ENCODE peak calls at places on chromosome 5, in seven cellular contexts. L, Y, F, Z, K, J and M are unnamed samples.

GRCh38 chr5:427415-428087 is 15.4 kb upstream of the EXOC3 start:
- DNase-seq in Z (peak), F (peak), J (no peak), Y (no peak), L (no peak), K (peak), M (no peak)

GRCh38 chr5:83636141-83636540 is 84.5 kb downstream of the HAPLN1 start:
- DNase-seq in Z (no peak), J (no peak), K (no peak), Y (no peak), L (no peak), F (no peak), M (no peak)

GRCh38 chr5:42547146-42547545 is 123.9 kb downstream of the GHR start:
- DNase-seq in L (no peak), Z (no peak), J (no peak), K (no peak), F (no peak), Y (no peak), M (no peak)

GRCh38 chr5:130213607-130214006 is 309.3 kb downstream of the CHSY3 start:
- DNase-seq in Z (no peak), J (no peak), Y (no peak), K (no peak), F (no peak), L (no peak), M (no peak)

GRCh38 chr5:98372351-98372750 is 401.1 kb upstream of the RGMB start:
- DNase-seq in L (no peak), Z (no peak), J (no peak), F (no peak), Y (no peak), K (no peak), M (no peak)

GRCh38 chr5:30505014-30505886 is 688.2 kb upstream of the CDH6 start:
- DNase-seq in L (no peak), K (no peak), J (peak), F (no peak), Z (no peak), Y (no peak), M (no peak)

GRCh38 chr5:113250341-113250953 is 184.3 kb downstream of the TSSK1B start:
- DNase-seq in J (no peak), K (no peak), F (peak), Y (no peak), L (no peak), Z (peak), M (peak)

GRCh38 chr5:1375871-1376850 is 31.3 kb upstream of the CLPTM1L start:
- DNase-seq in K (no peak), J (no peak), F (no peak), Z (no peak), Y (no peak), L (no peak), M (no peak)

GRCh38 chr5:172658869-172659513 is 17.9 kb downstream of the NEURL1B start:
- DNase-seq in J (no peak), F (peak), L (no peak), Z (peak), K (no peak), Y (no peak), M (no peak)

GRCh38 chr5:133865113-133865512 is 103.3 kb downstream of the C5orf15 start:
- DNase-seq in F (no peak), Z (peak), K (no peak), Y (no peak), L (no peak), J (no peak), M (no peak)

GRCh38 chr5:178476531-178476930 is 113.7 kb downstream of the COL23A1 start:
- DNase-seq in L (no peak), K (no peak), F (no peak), J (no peak), Z (no peak), Y (no peak), M (no peak)

GRCh38 chr5:178801021-178801420 is 58.7 kb upstream of the ZNF354B start:
- DNase-seq in Y (no peak), J (no peak), L (no peak), K (no peak), F (no peak), Z (no peak), M (no peak)

GRCh38 chr5:138032028-138032571 is 779 bp downstream of the FAM13B start:
- DNase-seq in K (peak), F (peak), Y (peak), J (no peak), L (peak), Z (peak), M (peak)

GRCh38 chr5:150175536-150175935 is 9.0 kb downstream of the CDX1 start:
- DNase-seq in Z (no peak), Y (peak), F (no peak), J (peak), L (no peak), K (no peak), M (no peak)

GRCh38 chr5:43649256-43649655 is 46.3 kb downstream of the NNT start:
- DNase-seq in F (no peak), Y (no peak), K (no peak), L (no peak), J (no peak), Z (no peak), M (no peak)

GRCh38 chr5:131252824-131253171 is 11.1 kb upstream of the CDC42SE2 start:
- DNase-seq in F (peak), Y (no peak), Z (peak), L (no peak), K (no peak), J (no peak), M (no peak)

GRCh38 chr5:54009357-54009756 is 301.0 kb downstream of the ARL15 start:
- DNase-seq in F (no peak), K (no peak), Z (no peak), Y (no peak), J (peak), L (no peak), M (no peak)

GRCh38 chr5:154071799-154072781 is 33.3 kb downstream of the MFAP3 start:
- DNase-seq in K (no peak), J (peak), Z (peak), F (peak), Y (peak), L (peak), M (peak)

GRCh38 chr5:143635888-143636287 is 176.1 kb upstream of the HMHB1 start:
- DNase-seq in F (no peak), J (no peak), K (no peak), Z (no peak), Y (no peak), L (no peak), M (no peak)

GRCh38 chr5:3490962-3491477 is 104.6 kb upstream of the IRX1 start:
- DNase-seq in L (no peak), J (peak), Y (no peak), Z (no peak), F (no peak), K (no peak), M (no peak)

GRCh38 chr5:142841511-142842255 is 71.5 kb downstream of the ARHGAP26 start:
- DNase-seq in L (no peak), F (no peak), K (no peak), J (no peak), Z (peak), Y (no peak), M (peak)

GRCh38 chr5:175814676-175815075 is 56.7 kb upstream of the CPLX2 start:
- DNase-seq in Z (no peak), F (no peak), Y (peak), J (no peak), L (no peak), K (no peak), M (no peak)

GRCh38 chr5:143052967-143053682 is 282.9 kb downstream of the ARHGAP26 start:
- DNase-seq in J (no peak), Y (no peak), L (no peak), F (no peak), Z (no peak), K (no peak), M (no peak)

GRCh38 chr5:156841737-156842136 is 8.4 kb upstream of the PPP1R2B start:
- DNase-seq in F (no peak), Z (no peak), L (no peak), Y (no peak), K (no peak), J (no peak), M (no peak)

GRCh38 chr5:147576646-147577535 is 67.0 kb upstream of the DPYSL3 start:
- DNase-seq in K (no peak), J (no peak), L (peak), Z (peak), Y (peak), F (peak), M (peak)

GRCh38 chr5:34959323-34959722 is 30.0 kb downstream of the DNAJC21 start:
- DNase-seq in F (no peak), Z (no peak), Y (no peak), L (no peak), K (no peak), J (no peak), M (no peak)

GRCh38 chr5:150304481-150305081 is 1.9 kb upstream of the ARSI start:
- DNase-seq in Z (no peak), K (no peak), J (no peak), F (no peak), L (no peak), Y (no peak), M (no peak)

GRCh38 chr5:121156565-121156964 is 692.5 kb downstream of the PRR16 start:
- DNase-seq in K (no peak), Y (no peak), L (no peak), Z (no peak), J (no peak), F (no peak), M (no peak)

GRCh38 chr5:160129841-160130240 is 10.6 kb upstream of the PWWP2A start:
- DNase-seq in Y (no peak), Z (no peak), L (no peak), J (no peak), K (no peak), F (no peak), M (no peak)

GRCh38 chr5:68543212-68543611 is 327.7 kb downstream of the PIK3R1 start:
- DNase-seq in L (no peak), J (no peak), K (no peak), Z (no peak), Y (no peak), F (no peak), M (no peak)

GRCh38 chr5:14063691-14064090 is 79.5 kb upstream of the TRIO start:
- DNase-seq in Y (no peak), Z (no peak), K (no peak), L (no peak), F (no peak), J (no peak), M (no peak)

GRCh38 chr5:9034671-9035070 is 511.2 kb downstream of the SEMA5A start:
- DNase-seq in F (no peak), J (no peak), L (no peak), Y (no peak), K (no peak), Z (no peak), M (no peak)

GRCh38 chr5:14644623-14645237 is 19.8 kb upstream of the OTULIN start:
- DNase-seq in Y (no peak), F (no peak), J (no peak), K (no peak), Z (no peak), L (no peak), M (no peak)

GRCh38 chr5:95843733-95844223 is 21.3 kb upstream of the GLRX start:
- DNase-seq in Y (no peak), L (no peak), K (no peak), J (no peak), Z (no peak), F (peak), M (peak)

GRCh38 chr5:94994465-94994996 is 290.4 kb downstream of the MCTP1 start:
- DNase-seq in J (no peak), K (no peak), Y (no peak), F (peak), Z (no peak), L (no peak), M (no peak)

GRCh38 chr5:128674837-128675446 is 136.9 kb upstream of the FBN2 start:
- DNase-seq in F (peak), Y (peak), J (peak), L (no peak), Z (no peak), K (no peak), M (no peak)

GRCh38 chr5:14062178-14062577 is 81.0 kb upstream of the TRIO start:
- DNase-seq in L (no peak), J (no peak), F (no peak), Z (no peak), K (no peak), Y (no peak), M (no peak)

GRCh38 chr5:88707216-88707965 is 175.6 kb downstream of the MEF2C start:
- DNase-seq in F (no peak), J (no peak), Y (no peak), L (no peak), K (no peak), Z (no peak), M (no peak)

GRCh38 chr5:53893626-53894025 is 333.2 kb downstream of the NDUFS4 start:
- DNase-seq in F (no peak), L (no peak), Z (no peak), J (no peak), K (no peak), Y (no peak), M (no peak)

GRCh38 chr5:67493676-67494075 is 297.1 kb upstream of the CD180 start:
- DNase-seq in Y (no peak), Z (no peak), F (peak), J (peak), K (no peak), L (no peak), M (no peak)

GRCh38 chr5:78610163-78610583 is 38.4 kb downstream of the LHFPL2 start:
- DNase-seq in Z (peak), F (no peak), L (no peak), K (no peak), J (no peak), Y (no peak), M (no peak)
- TF ChIP-seq CTCF in Z (no peak), F (no peak), L (no peak), K (no peak), J (no peak), Y (no peak), M (no peak)

GRCh38 chr5:38465045-38465444 is 91.4 kb downstream of the LIFR start:
- DNase-seq in K (no peak), L (peak), Z (no peak), J (no peak), Y (no peak), F (no peak), M (no peak)

GRCh38 chr5:38462972-38463633 is 93.3 kb downstream of the LIFR start:
- DNase-seq in J (no peak), F (no peak), L (peak), K (no peak), Z (no peak), Y (no peak), M (no peak)

GRCh38 chr5:38466444-38467189 is 89.8 kb downstream of the LIFR start:
- DNase-seq in F (peak), J (no peak), L (peak), Z (peak), Y (no peak), K (peak), M (peak)

GRCh38 chr5:38465702-38466443 is 90.6 kb downstream of the LIFR start:
- DNase-seq in J (no peak), L (peak), K (no peak), Z (no peak), Y (no peak), F (no peak), M (no peak)

DNA sequence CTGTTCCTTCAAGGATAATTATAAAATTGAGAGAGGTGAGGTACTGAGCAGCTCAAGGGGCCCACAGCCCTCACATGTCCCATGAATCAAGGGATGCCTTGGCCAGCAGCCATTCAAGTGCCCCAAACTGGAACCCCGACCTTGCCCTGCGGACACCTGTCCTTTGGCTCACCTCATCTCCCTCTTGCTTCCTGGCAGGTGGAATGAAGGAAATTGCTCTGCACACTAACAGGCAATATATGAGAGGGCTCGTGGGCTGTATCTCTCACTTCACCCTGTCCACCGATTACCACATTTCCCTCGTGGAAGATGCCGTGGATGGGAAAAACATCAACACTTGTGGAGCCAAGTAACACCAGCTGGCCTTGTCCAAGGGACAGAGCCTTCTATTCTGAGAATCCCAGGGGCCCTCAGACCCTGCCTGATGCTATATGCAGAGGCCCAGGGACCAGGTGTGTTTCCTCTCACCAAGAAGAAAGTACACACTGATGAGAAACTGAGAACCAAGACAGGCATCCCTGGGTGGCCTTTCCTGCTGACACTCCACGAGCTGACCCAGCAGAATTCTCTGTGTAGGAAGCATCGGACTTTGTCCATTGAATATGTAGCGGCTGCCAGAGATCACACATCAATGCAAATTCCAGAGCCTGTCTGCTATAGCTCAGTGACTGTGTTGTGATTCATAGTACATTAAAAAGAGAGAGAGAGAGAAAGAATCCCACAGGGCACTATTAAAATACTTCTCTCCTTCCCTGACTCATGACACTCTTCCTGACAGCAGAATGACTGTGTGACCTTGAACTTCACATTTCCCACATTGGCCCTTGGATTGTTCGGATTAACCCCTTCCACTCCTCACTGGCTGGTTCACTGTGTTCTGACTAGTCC is 92.6 kb downstream of the LIFR start:
- DNase-seq in Y (peak), Z (peak), J (peak), K (no peak), F (no peak), L (peak), M (no peak)
- TF ChIP-seq EP300 in Y (peak), Z (no peak), J (no peak), K (no peak), F (no peak), L (no peak), M (no peak)

GRCh38 chr5:174610968-174611367 is 113.4 kb upstream of the MSX2 start:
- DNase-seq in J (no peak), L (no peak), Y (no peak), K (no peak), F (peak), Z (no peak), M (peak)

GRCh38 chr5:174607205-174607604 is 117.2 kb upstream of the MSX2 start:
- DNase-seq in F (no peak), K (no peak), Y (no peak), L (no peak), Z (no peak), J (no peak), M (no peak)

GRCh38 chr5:174609116-174609515 is 115.3 kb upstream of the MSX2 start:
- DNase-seq in F (peak), J (no peak), Y (no peak), Z (no peak), K (peak), L (no peak), M (no peak)

GRCh38 chr5:174606646-174607045 is 117.7 kb upstream of the MSX2 start:
- DNase-seq in J (no peak), L (no peak), Y (no peak), K (no peak), F (no peak), Z (no peak), M (no peak)

DNA sequence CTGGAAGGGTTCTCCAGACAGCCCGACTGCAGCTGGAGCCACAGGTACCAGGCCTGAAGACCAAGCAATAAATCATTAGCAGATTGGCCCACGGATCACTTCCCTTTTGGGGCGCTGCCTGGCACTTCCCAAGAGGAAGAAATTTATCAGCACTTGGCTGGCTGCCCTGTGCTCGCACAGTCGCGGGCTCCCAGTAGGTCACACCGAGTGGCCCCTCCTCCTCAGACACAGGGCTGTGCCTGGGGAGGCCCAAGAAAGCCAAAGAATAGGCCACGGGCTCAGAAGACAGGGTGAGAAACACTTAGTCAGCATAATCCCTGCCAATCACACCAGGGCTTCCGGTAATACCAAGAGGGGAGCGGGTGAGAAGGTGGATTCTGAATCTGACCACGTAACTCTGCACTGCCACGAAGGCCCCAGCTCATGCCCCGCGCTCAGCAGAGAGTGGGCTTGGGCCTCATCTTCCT is 115.7 kb upstream of the MSX2 start:
- DNase-seq in L (no peak), Y (no peak), F (peak), K (peak), J (no peak), Z (peak), M (peak)
- TF ChIP-seq POLR2A in L (no peak), Y (no peak), F (no peak), K (no peak), J (no peak), Z (no peak), M (no peak)

GRCh38 chr5:16428359-16428758 is 37.2 kb downstream of the ZNF622 start:
- DNase-seq in K (no peak), Z (no peak), Y (no peak), F (no peak), J (no peak), L (no peak), M (no peak)
- TF ChIP-seq CTCF in K (no peak), Z (no peak), Y (no peak), F (no peak), J (no peak), L (no peak), M (no peak)

GRCh38 chr5:109571785-109572184 is 117.9 kb upstream of the MAN2A1 start:
- DNase-seq in K (no peak), J (no peak), Y (no peak), Z (no peak), L (no peak), F (no peak), M (no peak)
- TF ChIP-seq EP300 in K (no peak), J (no peak), Y (no peak), Z (no peak), L (no peak), F (no peak), M (no peak)

DNA sequence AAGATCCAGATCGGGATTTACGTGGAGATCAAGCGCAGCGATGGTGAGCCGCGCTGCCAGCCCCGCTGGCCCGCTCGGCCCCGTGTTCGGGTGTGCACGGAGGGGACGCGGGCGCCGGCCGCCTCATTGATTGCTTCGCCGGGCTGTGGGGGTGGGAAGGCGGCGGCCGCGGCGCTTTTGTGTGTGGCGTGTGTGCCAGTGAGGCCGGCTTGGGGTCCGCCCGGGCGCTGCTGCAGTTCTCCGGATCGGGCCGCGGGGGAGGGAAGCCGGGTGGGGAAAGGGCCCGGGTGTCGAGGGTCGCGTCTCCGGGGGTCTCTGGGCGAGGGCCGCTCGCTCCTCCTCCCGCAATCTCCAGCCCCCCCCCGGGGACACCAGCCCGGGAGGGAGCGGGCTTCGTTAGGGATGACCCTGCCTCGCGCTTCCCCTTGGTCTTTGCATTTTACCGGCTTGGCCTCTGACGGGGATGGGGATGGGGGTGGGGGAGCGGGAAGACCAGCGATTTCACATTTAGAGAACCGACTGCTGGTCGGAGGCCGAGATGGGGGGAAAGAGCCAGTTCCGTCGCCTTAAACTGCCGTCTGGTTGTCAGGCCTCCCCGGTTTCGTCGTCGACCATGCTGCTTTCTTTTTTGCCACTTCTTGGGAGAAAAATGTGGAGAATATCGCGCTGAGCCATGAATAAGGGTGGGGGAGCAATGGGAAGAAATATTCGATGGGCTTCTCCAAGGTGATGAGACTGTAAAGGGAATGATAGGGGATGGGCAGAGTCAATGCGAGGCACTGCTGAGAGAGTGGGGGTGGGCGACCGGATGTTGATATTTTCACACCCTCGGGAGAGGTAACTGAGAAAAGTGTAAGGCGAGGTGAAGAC is 723 bp downstream of the KIF2A start:
- DNase-seq in Y (peak), Z (peak), J (no peak), L (no peak), F (peak), K (peak), M (no peak)
- TF ChIP-seq POLR2A in Y (no peak), Z (no peak), J (no peak), L (no peak), F (no peak), K (no peak), M (no peak)

GRCh38 chr5:55030676-55031445 is 6.8 kb downstream of the GZMK start:
- DNase-seq in Y (no peak), K (no peak), F (no peak), L (no peak), Z (no peak), J (no peak), M (no peak)
- TF ChIP-seq CTCF in Y (no peak), K (no peak), F (no peak), L (no peak), Z (no peak), J (no peak), M (no peak)